ENCODE peak calls at places on chromosomes 5 and 9, in six cellular contexts. Z is stimulated activated CD4-positive, alpha-beta T cell treated with anti-CD3 and anti-CD28 coated beads, Interleukin-4, amount 100 ng/mL, for 48 hours; Y is neural progenitor cell; E is stimulated activated naive CD4-positive, alpha-beta T cell; B is activated T-helper 1 cell treated with anti-CD3 and anti-CD28 coated beads, Interleukin-2, amount 50 U/mL, for 16 hours; S is left cardiac atrium. N is an unnamed sample.

GRCh38 chr5:54785729-54786548 is 199.5 kb downstream of the ESM1 start:
- DNase-seq in Z (no peak), B (no peak), E (no peak), Y (no peak), S (peak; percentile 31), N (peak; percentile 2)

GRCh38 chr5:52580921-52581320 is 206.8 kb upstream of the ITGA1 start:
- DNase-seq in S (peak; percentile 18), Z (no peak), Y (no peak), B (no peak), E (no peak), N (peak; percentile 62)

GRCh38 chr5:158060216-158060615 is 201.3 kb upstream of the CLINT1 start:
- DNase-seq in B (no peak), Y (no peak), E (no peak), S (no peak), Z (no peak), N (peak; percentile 68)

GRCh38 chr9:76419782-76420380 is 25.7 kb upstream of the RFK start:
- DNase-seq in S (no peak), Y (peak; percentile 29), E (no peak), Z (no peak), B (no peak), N (peak; percentile 45)

GRCh38 chr5:137360607-137361006 is 138.5 kb downstream of the SPOCK1 start:
- DNase-seq in S (no peak), B (no peak), Y (no peak), E (no peak), Z (no peak), N (peak; percentile 14)

GRCh38 chr9:132201780-132202703 is 40.2 kb downstream of the NTNG2 start:
- DNase-seq in Z (no peak), B (no peak), E (no peak), S (no peak), Y (peak; percentile 40), N (no peak)

GRCh38 chr9:16031971-16032370 is 479.1 kb downstream of the CCDC171 start:
- DNase-seq in B (no peak), Y (no peak), E (no peak), S (no peak), Z (no peak), N (peak; percentile 26)

GRCh38 chr5:134920848-134921575 is 16.1 kb downstream of the PCBD2 start:
- DNase-seq in Z (no peak), B (no peak), Y (no peak), S (no peak), E (no peak), N (no peak)

GRCh38 chr5:128227984-128228383 is 144.4 kb downstream of the SLC12A2 start:
- DNase-seq in Y (no peak), B (no peak), Z (no peak), S (peak; percentile 23), E (no peak), N (peak; percentile 97)

GRCh38 chr5:9663891-9664290 is 33.7 kb upstream of the TAS2R1 start:
- DNase-seq in B (no peak), Z (no peak), Y (no peak), E (no peak), S (no peak), N (no peak)

GRCh38 chr5:180399391-180399790 is 46.3 kb upstream of the GFPT2 start:
- DNase-seq in E (no peak), Y (no peak), Z (no peak), B (no peak), S (no peak), N (no peak)

GRCh38 chr5:41517909-41518308 is 7.5 kb upstream of the PLCXD3 start:
- DNase-seq in E (no peak), Z (no peak), S (no peak), Y (no peak), B (no peak), N (peak; percentile 46)

GRCh38 chr9:10059044-10059443 is 553.8 kb downstream of the PTPRD start:
- DNase-seq in S (no peak), E (no peak), B (no peak), Z (no peak), Y (no peak), N (no peak)

N was measured in PC-3.